ENCODE peak calls at places on chromosomes 4 and X, in nine cellular contexts. J is thoracic aorta, U is adrenal gland, B is cardiac fibroblast, Q is RWPE2, K is GM12865, H is heart left ventricle, L is AG04449, M is HCT116. Z is an unnamed sample.

GRCh38 chr4:13455411-13455810 is 28.7 kb downstream of the RAB28 start:
- DNase-seq in J (no peak), U (no peak), H (no peak), B (no peak), L (peak; percentile 58), Q (no peak), M (no peak), K (no peak), Z (no peak)

GRCh38 chr4:75512336-75513211 is 1.6 kb downstream of the RCHY1 start:
- DNase-seq in H (no peak), K (peak; percentile 64), M (no peak), B (peak; percentile 72), Q (no peak), L (no peak), J (no peak), U (no peak), Z (no peak)

GRCh38 chrX:129748265-129748664 is 9.5 kb downstream of the XPNPEP2 start:
- DNase-seq in L (no peak), U (peak; percentile 51), J (no peak), H (no peak), M (no peak), K (no peak), B (peak; percentile 85), Q (no peak), Z (no peak)

GRCh38 chr4:2138846-2139500 is 79.8 kb downstream of the NAT8L start:
- DNase-seq in L (no peak), J (no peak), K (no peak), M (no peak), H (no peak), Q (no peak), B (no peak), U (no peak), Z (no peak)

GRCh38 chrX:154019061-154019621 is 561 bp downstream of the IRAK1 start:
- DNase-seq in J (no peak), M (no peak), H (peak; percentile 31), Q (no peak), K (peak; percentile 35), U (no peak), B (no peak), L (no peak), Z (no peak)

GRCh38 chrX:45515262-45516215 is 314.9 kb upstream of the DIPK2B start:
- DNase-seq in Q (peak; percentile 81), U (peak; percentile 89), B (peak; percentile 96), M (peak; percentile 62), K (peak; percentile 22), H (peak; percentile 51), L (peak; percentile 74), J (peak; percentile 48), Z (peak; percentile 24)

GRCh38 chrX:69674891-69675290 is 59.0 kb downstream of the EDA start:
- DNase-seq in J (no peak), H (no peak), K (no peak), U (no peak), Q (no peak), L (no peak), B (no peak), M (no peak), Z (no peak)

GRCh38 chrX:109732319-109732779 is 708 bp downstream of the ACSL4 start:
- DNase-seq in J (no peak), H (no peak), M (no peak), L (no peak), K (peak; percentile 33), B (peak; percentile 77), U (peak; percentile 26), Q (no peak), Z (no peak)

GRCh38 chrX:119753639-119754257 is 4.6 kb upstream of the SOWAHD start:
- DNase-seq in U (no peak), Q (no peak), H (no peak), L (no peak), M (peak; percentile 48), J (no peak), B (peak; percentile 61), K (peak; percentile 77), Z (no peak)

GRCh38 chr4:54076673-54077072 is 12.3 kb upstream of the CHIC2 start:
- DNase-seq in B (peak; percentile 66), Q (no peak), K (no peak), J (no peak), U (no peak), L (no peak), M (no peak), H (no peak), Z (no peak)

GRCh38 chrX:48703642-48704481 is 7.3 kb downstream of the SUV39H1 start:
- DNase-seq in Q (peak; percentile 77), L (no peak), J (no peak), U (no peak), B (peak; percentile 25), M (no peak), K (no peak), H (peak; percentile 42), Z (no peak)

GRCh38 chr4:75547647-75548387 is 8.0 kb upstream of the ODAPH start:
- DNase-seq in L (no peak), J (peak; percentile 28), M (no peak), B (peak; percentile 54), Q (no peak), K (no peak), H (peak; percentile 66), U (peak; percentile 66), Z (no peak)

DNA sequence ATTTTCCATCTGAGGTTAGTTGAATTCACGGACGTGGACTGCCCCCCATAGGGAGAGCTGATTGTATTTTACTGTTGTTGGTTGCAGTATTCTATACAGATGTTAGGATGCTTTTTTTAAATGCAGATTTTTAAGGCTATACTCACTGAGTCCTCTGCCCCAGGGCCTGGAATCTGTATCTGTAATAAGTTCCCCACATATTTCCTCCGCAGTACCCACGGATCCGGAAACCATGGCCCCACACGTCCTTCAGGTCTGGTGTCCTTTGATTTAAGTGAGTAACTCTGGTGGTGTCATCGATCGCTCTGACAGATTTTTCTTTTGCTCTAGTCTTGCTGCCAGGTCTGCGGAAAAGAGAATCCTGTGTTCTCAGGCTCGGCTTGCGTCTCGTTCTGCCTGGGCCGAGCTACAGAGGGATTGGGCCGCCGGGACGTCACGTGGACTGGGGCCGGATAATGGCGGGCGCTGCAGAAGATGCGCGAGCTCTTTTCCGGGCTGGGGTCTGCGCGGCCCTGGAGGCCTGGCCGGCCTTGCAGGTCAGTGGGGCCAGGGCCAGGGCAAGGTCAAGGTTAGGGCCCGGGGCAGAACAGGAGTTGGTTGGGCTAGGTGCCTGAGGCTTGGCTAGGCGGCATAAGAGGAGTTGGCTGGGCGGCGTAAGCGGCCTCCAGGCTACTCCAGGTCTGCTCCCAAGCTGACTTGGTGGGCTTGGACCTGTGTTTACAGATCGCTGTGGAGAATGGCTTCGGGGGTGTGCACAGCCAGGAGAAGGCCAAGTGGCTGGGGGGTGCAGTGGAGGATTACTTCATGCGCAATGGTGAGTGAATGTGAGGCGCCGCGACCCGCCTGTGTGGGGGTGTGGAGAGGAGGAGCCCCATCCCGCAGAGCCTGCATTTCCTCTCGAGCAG is at the start of gene TSR2:
- DNase-seq in L (peak; percentile 34), H (peak; percentile 84), Q (peak; percentile 66), U (peak; percentile 86), J (peak; percentile 47), B (peak; percentile 89), K (peak; percentile 89), M (peak; percentile 72), Z (peak; percentile 68)
- TF ChIP-seq CTCF in L (no peak), H (no peak), Q (peak; percentile 33), U (no peak), J (no peak), B (no peak), K (no peak), M (no peak), Z (no peak)

DNA sequence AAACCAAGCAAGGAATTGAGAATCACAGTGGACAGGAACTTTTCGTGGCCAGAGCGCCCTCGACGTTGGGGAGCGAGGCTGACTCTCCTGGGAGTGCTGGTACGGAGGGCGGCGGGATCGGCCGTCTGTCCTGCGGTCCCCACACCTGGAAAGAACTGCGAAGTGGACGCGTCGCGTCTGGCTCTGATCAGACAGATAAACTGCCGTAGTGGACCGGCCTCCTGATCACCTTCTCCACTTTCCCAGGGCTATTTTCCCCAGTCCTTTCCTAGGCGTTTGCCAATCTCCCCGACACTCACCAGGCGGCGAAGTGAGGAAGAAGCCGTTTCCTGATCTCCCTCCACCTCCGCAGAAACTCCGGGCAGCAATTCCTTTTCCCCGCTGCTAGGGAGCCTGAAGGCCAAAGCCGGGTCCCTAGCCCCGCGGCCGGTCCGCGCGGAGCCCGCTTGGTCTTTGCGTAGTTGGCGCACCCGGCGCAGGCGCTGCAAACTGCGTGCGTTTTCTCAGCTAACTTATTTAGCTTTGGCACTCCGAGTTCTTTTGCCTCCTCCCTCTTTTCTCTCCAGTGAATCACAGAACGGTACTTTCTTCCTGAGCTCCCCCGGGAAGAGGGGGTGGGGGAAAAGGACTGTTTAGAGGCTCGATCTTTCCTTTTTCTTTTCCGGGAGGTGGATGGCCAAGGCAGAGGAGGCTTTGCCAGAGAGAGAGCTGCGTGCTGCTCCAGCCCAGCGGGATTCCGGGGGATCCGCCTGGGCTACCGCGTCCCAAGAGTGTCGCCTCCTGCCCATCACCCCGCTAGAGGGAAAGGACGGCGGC is at the start of gene ARSJ:
- DNase-seq in B (peak; percentile 93), L (no peak), K (peak; percentile 18), M (peak; percentile 32), H (peak; percentile 59), Q (peak; percentile 60), U (peak; percentile 57), J (peak; percentile 22), Z (peak; percentile 27)
- H3K4me3 ChIP-seq in B (peak within 1 kb of the TSS; percentile 80), L (peak within 1 kb of the TSS; percentile 83), K (peak within 1 kb of the TSS; percentile 69), M (peak within 1 kb of the TSS; percentile 65), H (peak within 1 kb of the TSS; percentile 60), Q (peak within 1 kb of the TSS; percentile 70), U (peak within 1 kb of the TSS; percentile 2), J (peak within 1 kb of the TSS; percentile 92), Z (peak within 1 kb of the TSS; percentile 51)

GRCh38 chr4:85732124-85732523 is 257.2 kb downstream of the ARHGAP24 start:
- DNase-seq in K (peak; percentile 62), Q (no peak), L (no peak), B (no peak), J (no peak), U (no peak), H (no peak), M (no peak), Z (no peak)
- TF ChIP-seq CTCF in K (no peak), Q (no peak), L (no peak), B (no peak), J (no peak), U (no peak), H (no peak), M (no peak), Z (no peak)

GRCh38 chr4:124710911-124711310 is 1.6 kb downstream of the ANKRD50 start:
- DNase-seq in L (no peak), J (no peak), Q (no peak), M (no peak), H (peak; percentile 22), K (no peak), B (peak; percentile 50), U (no peak), Z (no peak)

GRCh38 chr4:124710253-124710849 is 2.2 kb downstream of the ANKRD50 start:
- DNase-seq in H (no peak), K (no peak), B (peak; percentile 51), J (no peak), L (no peak), U (no peak), M (no peak), Q (no peak), Z (no peak)

GRCh38 chr4:124711469-124712416 is 789 bp downstream of the ANKRD50 start:
- DNase-seq in U (peak; percentile 60), K (peak; percentile 41), J (no peak), M (peak; percentile 41), L (no peak), Q (peak; percentile 73), H (peak; percentile 52), B (peak; percentile 80), Z (peak; percentile 32)

GRCh38 chr4:124713213-124713592 is 671 bp upstream of the ANKRD50 start:
- DNase-seq in L (no peak), B (peak; percentile 83), J (peak; percentile 11), M (peak; percentile 79), H (peak; percentile 84), U (peak; percentile 77), Q (peak; percentile 52), K (peak; percentile 62), Z (peak; percentile 61)

GRCh38 chr4:124712417-124713212 is at the start of gene ANKRD50:
- DNase-seq in U (peak; percentile 92), K (peak; percentile 81), L (peak; percentile 66), H (peak; percentile 95), J (peak; percentile 52), Q (peak; percentile 88), B (peak; percentile 95), M (peak; percentile 81), Z (peak; percentile 76)
- H3K4me3 ChIP-seq in U (peak within 1 kb of the TSS; percentile 68), K (peak within 1 kb of the TSS; percentile 66), L (peak within 1 kb of the TSS; percentile 77), H (peak within 1 kb of the TSS; percentile 91), J (peak within 1 kb of the TSS; percentile 85), Q (peak within 1 kb of the TSS; percentile 96), B (peak within 1 kb of the TSS; percentile 74), M (peak within 1 kb of the TSS; percentile 72), Z (peak within 1 kb of the TSS; percentile 85)

Z was measured in dorsolateral prefrontal cortex.